ENCODE peak calls at places on chromosomes 4 and X, in seven cellular contexts. X, Y, O, A, C, M and L are unnamed samples.

GRCh38 chr4:100986360-100986868 is 360.9 kb downstream of the PPP3CA start:
- DNase-seq in M (no peak), C (no peak), Y (no peak), X (no peak), A (peak), O (no peak), L (no peak)

GRCh38 chrX:1167466-1167865 is 45.0 kb downstream of the CRLF2 start:
- DNase-seq in A (peak), C (no peak), M (no peak), Y (no peak), O (no peak), X (no peak), L (no peak)

GRCh38 chr4:155973639-155974475 is 20.2 kb upstream of the CTSO start:
- DNase-seq in C (no peak), A (no peak), X (no peak), M (no peak), O (no peak), Y (no peak), L (no peak)

GRCh38 chrX:87425618-87426017 is 92.0 kb upstream of the KLHL4 start:
- DNase-seq in Y (no peak), A (no peak), C (no peak), O (no peak), M (no peak), X (no peak), L (no peak)

GRCh38 chr4:187666634-187667033 is 328.9 kb upstream of the ZFP42 start:
- DNase-seq in A (no peak), O (no peak), Y (no peak), M (no peak), C (no peak), X (no peak), L (no peak)

GRCh38 chr4:88761861-88762523 is 64.4 kb upstream of the NAP1L5 start:
- DNase-seq in C (no peak), A (no peak), M (no peak), Y (no peak), X (no peak), O (no peak), L (no peak)

GRCh38 chr4:37383579-37384229 is 139.2 kb downstream of the NWD2 start:
- DNase-seq in A (peak), X (peak), M (no peak), C (no peak), O (no peak), Y (no peak), L (peak)

GRCh38 chr4:85147481-85148076 is 181.1 kb upstream of the WDFY3 start:
- DNase-seq in A (no peak), Y (no peak), C (no peak), M (peak), O (no peak), X (peak), L (peak)

GRCh38 chr4:184762100-184762499 is 28.2 kb upstream of the CENPU start:
- DNase-seq in C (peak), M (no peak), Y (no peak), A (no peak), X (no peak), O (peak), L (no peak)